ENCODE peak calls at places on chromosomes 6 and 20, in seven cellular contexts. U is left lung, D is heart left ventricle, T is BE2C, N is body of pancreas, B is prostate gland, P is transverse colon. Y is an unnamed sample.

GRCh38 chr6:135624402-135625297 is 127.1 kb upstream of the AHI1 start:
- DNase-seq in U (no peak), D (no peak), T (no peak), N (no peak), B (no peak), P (no peak), Y (no peak)

GRCh38 chr6:80197474-80197873 is 91.0 kb downstream of the BCKDHB start:
- DNase-seq in U (no peak), D (peak), T (no peak), N (peak), B (peak), P (no peak), Y (no peak)

GRCh38 chr6:126927841-126928240 is 190.6 kb upstream of the RSPO3 start:
- DNase-seq in U (no peak), D (no peak), T (no peak), N (no peak), B (no peak), P (no peak), Y (no peak)

GRCh38 chr20:61127311-61128044 is 124.6 kb upstream of the CDH4 start:
- DNase-seq in U (no peak), D (no peak), T (no peak), N (no peak), B (no peak), P (no peak), Y (no peak)

GRCh38 chr6:169848946-169849345 is 97.5 kb downstream of the ERMARD start:
- DNase-seq in U (no peak), D (no peak), T (no peak), N (no peak), B (no peak), P (no peak), Y (no peak)

GRCh38 chr6:1383729-1384548 is 5.4 kb upstream of the FOXF2 start:
- DNase-seq in U (no peak), D (no peak), T (no peak), N (no peak), B (no peak), P (no peak), Y (no peak)

GRCh38 chr6:39850897-39851296 is 58.7 kb downstream of the DAAM2 start:
- DNase-seq in U (no peak), D (no peak), T (no peak), N (no peak), B (no peak), P (no peak), Y (no peak)

GRCh38 chr6:33080127-33081089 is 4.6 kb downstream of the HLA-DPB1 start:
- DNase-seq in U (peak), D (peak), T (no peak), N (peak), B (peak), P (peak), Y (peak)

GRCh38 chr6:117477988-117478852 is 4.3 kb upstream of the DCBLD1 start:
- DNase-seq in U (no peak), D (no peak), T (peak), N (no peak), B (no peak), P (peak), Y (no peak)

DNA sequence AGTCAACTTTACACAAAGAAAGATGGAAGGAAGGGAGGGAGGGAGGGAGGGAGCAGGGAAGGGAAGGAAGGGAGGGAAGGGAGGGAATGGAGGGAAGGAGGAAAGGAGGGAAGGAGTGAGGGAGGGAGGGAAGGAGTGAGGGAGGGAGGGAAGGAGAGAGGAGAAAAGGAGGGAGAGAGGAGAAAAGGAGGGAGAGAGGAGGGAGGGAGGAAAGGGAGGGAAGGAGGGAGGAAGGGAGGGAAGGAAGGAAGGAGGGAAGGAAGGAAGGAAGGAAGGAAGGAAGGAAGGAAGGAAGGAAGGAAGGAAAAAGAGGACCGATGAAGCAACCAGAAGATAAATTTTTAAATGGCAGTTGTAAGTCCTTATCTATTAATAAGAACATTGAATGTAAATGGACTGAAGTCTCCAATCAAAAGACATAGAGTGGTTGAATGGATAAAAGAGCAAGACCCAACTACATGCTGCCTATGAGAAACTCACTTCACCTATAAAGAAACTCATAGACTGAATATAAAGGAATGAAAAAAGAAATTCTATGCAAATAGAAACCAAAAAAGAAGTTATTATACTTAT is 5.7 kb upstream of the DEFB129 start:
- DNase-seq in U (no peak), D (no peak), T (no peak), N (no peak), B (no peak), P (no peak), Y (no peak)
- H3K4me3 ChIP-seq in U (no peak), D (no peak), T (no peak), N (no peak), B (no peak), P (no peak), Y (no peak)

GRCh38 chr6:119340766-119341487 is 8.6 kb downstream of the MAN1A1 start:
- DNase-seq in U (no peak), D (no peak), T (peak), N (peak), B (no peak), P (no peak), Y (no peak)

GRCh38 chr6:119343573-119344146 is 5.9 kb downstream of the MAN1A1 start:
- DNase-seq in U (no peak), D (no peak), T (no peak), N (no peak), B (no peak), P (no peak), Y (no peak)

GRCh38 chr6:119344306-119344705 is 5.3 kb downstream of the MAN1A1 start:
- DNase-seq in U (no peak), D (no peak), T (peak), N (peak), B (no peak), P (peak), Y (no peak)

GRCh38 chr6:119343167-119343566 is 6.4 kb downstream of the MAN1A1 start:
- DNase-seq in U (no peak), D (no peak), T (no peak), N (no peak), B (no peak), P (no peak), Y (no peak)

DNA sequence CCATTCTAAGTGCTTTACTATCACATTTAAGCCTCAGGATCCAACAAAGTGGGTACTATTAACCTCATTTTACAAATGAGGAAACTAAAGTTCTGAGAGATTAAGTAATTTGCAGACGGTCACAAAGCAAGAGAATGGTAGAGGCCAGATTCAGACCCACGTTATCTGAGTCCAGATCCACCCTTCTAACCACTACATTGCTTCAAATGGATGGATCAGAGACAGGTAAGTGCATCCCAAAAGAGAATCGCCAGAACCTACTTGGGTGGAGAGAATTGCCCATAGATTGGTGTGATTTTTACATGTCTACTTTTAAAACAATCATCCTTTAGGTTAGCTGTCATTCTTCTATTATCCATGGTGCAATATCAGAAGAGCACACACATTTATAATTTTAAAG is 7.1 kb downstream of the MAN1A1 start:
- DNase-seq in U (no peak), D (no peak), T (no peak), N (no peak), B (no peak), P (no peak), Y (no peak)
- TF ChIP-seq CTCF in U (no peak), D (no peak), T (no peak), N (no peak), B (no peak), P (no peak), Y (no peak)

GRCh38 chr6:11769816-11770545 is 8.6 kb downstream of the ADTRP start:
- DNase-seq in U (no peak), D (no peak), T (no peak), N (no peak), B (no peak), P (peak), Y (no peak)

GRCh38 chr6:11772109-11772830 is 6.3 kb downstream of the ADTRP start:
- DNase-seq in U (no peak), D (peak), T (no peak), N (no peak), B (peak), P (no peak), Y (no peak)

GRCh38 chr6:11769244-11769643 is 9.4 kb downstream of the ADTRP start:
- DNase-seq in U (no peak), D (no peak), T (no peak), N (no peak), B (no peak), P (no peak), Y (no peak)

GRCh38 chr6:11771473-11772048 is 7.0 kb downstream of the ADTRP start:
- DNase-seq in U (no peak), D (no peak), T (no peak), N (no peak), B (no peak), P (no peak), Y (no peak)

DNA sequence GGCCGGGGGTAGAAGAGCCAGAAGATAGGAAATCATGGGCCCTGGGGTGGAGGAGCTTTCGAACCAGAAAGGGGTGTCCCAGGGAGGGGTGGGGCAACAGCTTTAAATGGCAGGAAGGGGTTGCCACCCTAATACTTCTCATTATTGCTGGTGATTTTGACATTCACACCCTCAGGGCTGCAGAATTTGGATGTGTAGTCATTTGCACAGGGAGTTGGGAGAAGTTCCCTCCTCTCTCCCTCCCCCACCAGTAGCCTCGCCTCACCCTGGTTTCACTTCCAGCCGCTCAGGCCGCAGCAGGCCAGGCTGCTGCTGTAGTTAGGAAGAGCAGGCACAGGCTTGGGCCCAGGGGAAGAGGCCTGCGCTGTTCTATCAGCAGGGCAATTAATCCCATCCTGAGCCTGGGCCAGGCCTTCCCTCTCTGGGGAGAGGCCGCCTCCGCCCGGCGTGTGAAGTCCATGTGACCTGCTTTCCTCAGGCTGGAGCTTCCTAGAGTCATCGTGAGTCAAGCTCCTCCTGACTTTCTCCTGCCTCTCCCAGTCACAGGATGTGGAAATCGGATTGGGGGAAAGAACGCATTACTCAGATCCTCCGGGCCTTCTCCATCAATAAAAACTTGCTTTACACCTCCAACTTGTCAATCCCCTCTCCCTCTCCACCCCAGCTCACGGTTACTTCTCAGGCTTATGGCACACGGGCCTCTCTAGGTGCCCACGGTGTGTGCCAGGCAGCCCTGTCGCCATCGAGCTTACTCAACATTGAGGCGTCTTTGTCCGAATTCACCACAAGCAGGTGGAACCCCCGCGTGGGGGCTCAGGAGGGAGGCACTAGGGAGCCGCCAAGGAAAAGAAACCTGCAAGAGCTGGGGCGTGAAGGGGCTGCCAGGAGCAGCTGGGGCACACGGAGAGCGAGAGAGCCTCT is 7.8 kb downstream of the ADTRP start:
- DNase-seq in U (peak), D (peak), T (peak), N (peak), B (peak), P (peak), Y (peak)
- H3K4me3 ChIP-seq in U (no peak), D (peak), T (no peak), N (no peak), B (no peak), P (no peak), Y (no peak)

GRCh38 chr20:53829086-53829703 is 235.6 kb upstream of the ZNF217 start:
- DNase-seq in U (no peak), D (no peak), T (no peak), N (peak), B (no peak), P (no peak), Y (no peak)

GRCh38 chr20:53829706-53830521 is 236.3 kb upstream of the ZNF217 start:
- DNase-seq in U (no peak), D (no peak), T (no peak), N (no peak), B (no peak), P (peak), Y (no peak)

GRCh38 chr20:53827996-53828672 is 234.5 kb upstream of the ZNF217 start:
- DNase-seq in U (no peak), D (no peak), T (no peak), N (peak), B (peak), P (no peak), Y (no peak)

GRCh38 chr20:53827292-53827995 is 233.8 kb upstream of the ZNF217 start:
- DNase-seq in U (no peak), D (no peak), T (no peak), N (no peak), B (no peak), P (no peak), Y (no peak)

DNA sequence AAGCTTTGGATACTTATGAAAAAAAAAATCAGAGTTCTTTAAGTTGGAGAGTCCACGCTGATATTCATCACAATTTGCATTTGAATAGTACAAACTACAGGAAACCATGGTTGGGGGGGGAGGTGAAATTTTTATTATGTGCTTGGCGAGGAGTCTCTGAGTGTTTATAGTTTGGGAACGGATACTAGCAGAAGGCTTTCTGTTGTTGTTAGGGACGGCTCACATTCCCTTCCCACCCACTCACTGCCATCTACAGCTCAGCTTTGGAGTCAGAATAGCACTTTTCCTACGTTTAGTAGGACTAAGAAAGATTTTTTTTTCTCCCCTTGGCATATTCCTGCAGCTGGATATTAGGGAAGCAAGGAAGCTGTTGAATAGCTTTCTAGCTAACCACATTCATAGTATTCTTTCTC is 235.0 kb upstream of the ZNF217 start:
- DNase-seq in U (no peak), D (no peak), T (no peak), N (no peak), B (peak), P (no peak), Y (no peak)
- TF ChIP-seq CTCF in U (no peak), D (no peak), T (peak), N (no peak), B (no peak), P (no peak), Y (no peak)

GRCh38 chr6:26743157-26743821 is 83.7 kb upstream of the ZNF322 start:
- DNase-seq in U (no peak), D (no peak), T (peak), N (no peak), B (no peak), P (no peak), Y (no peak)
- H3K4me3 ChIP-seq in U (no peak), D (no peak), T (peak), N (no peak), B (no peak), P (no peak), Y (no peak)

GRCh38 chr6:154937306-154938244 is 57.5 kb upstream of the TIAM2 start:
- DNase-seq in U (no peak), D (no peak), T (no peak), N (no peak), B (no peak), P (no peak), Y (no peak)
- TF ChIP-seq CTCF in U (no peak), D (no peak), T (peak), N (no peak), B (no peak), P (no peak), Y (no peak)

GRCh38 chr20:63886921-63887320 is 8.0 kb upstream of the DNAJC5 start:
- DNase-seq in U (no peak), D (no peak), T (no peak), N (no peak), B (no peak), P (no peak), Y (no peak)
- H3K4me3 ChIP-seq in U (no peak), D (no peak), T (no peak), N (no peak), B (no peak), P (no peak), Y (no peak)

GRCh38 chr6:137283080-137283479 is 63.9 kb upstream of the IFNGR1 start:
- DNase-seq in U (no peak), D (no peak), T (no peak), N (no peak), B (no peak), P (no peak), Y (no peak)

GRCh38 chr6:137286368-137286767 is 67.2 kb upstream of the IFNGR1 start:
- DNase-seq in U (no peak), D (no peak), T (no peak), N (no peak), B (no peak), P (no peak), Y (no peak)

GRCh38 chr6:137283940-137284910 is 65.0 kb upstream of the IFNGR1 start:
- DNase-seq in U (no peak), D (no peak), T (no peak), N (no peak), B (no peak), P (no peak), Y (no peak)

GRCh38 chr6:137277971-137278602 is 58.9 kb upstream of the IFNGR1 start:
- DNase-seq in U (no peak), D (no peak), T (peak), N (no peak), B (no peak), P (no peak), Y (no peak)

GRCh38 chr6:137282253-137282652 is 63.1 kb upstream of the IFNGR1 start:
- DNase-seq in U (no peak), D (no peak), T (no peak), N (no peak), B (no peak), P (no peak), Y (no peak)
- TF ChIP-seq CTCF in U (no peak), D (no peak), T (no peak), N (no peak), B (no peak), P (no peak), Y (no peak)

GRCh38 chr6:28710466-28711191 is 184.9 kb downstream of the GPX5 start:
- DNase-seq in U (no peak), D (no peak), T (peak), N (no peak), B (no peak), P (no peak), Y (no peak)
- H3K4me3 ChIP-seq in U (no peak), D (no peak), T (peak), N (no peak), B (no peak), P (no peak), Y (no peak)

DNA sequence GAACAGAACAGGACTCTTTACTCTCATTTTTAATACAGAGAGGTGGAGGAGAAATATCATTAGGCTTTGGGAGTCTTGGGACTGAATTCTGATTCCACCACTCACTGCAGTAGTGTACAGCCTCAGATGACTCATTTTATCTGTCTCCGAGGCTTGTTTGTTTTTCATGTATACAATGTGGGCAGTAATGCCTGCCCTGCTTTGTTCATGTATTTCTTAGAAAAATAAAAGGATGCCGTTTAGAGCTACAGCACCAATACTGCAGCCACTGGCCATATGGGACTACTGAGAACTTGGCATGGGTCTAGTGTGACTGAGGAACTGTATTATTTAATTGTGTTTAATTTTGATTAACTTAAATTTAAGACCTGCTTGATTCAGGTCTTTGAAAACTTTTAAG is 41.2 kb upstream of the JAG1 start:
- DNase-seq in U (no peak), D (no peak), T (no peak), N (no peak), B (no peak), P (no peak), Y (no peak)
- TF ChIP-seq CTCF in U (no peak), D (no peak), T (no peak), N (no peak), B (no peak), P (no peak), Y (no peak)

Y was measured in psoas muscle.